ENCODE peak calls at places on chromosome 18, in eight cellular contexts. Z is hepatocyte, X is HCT116, A is GM23248, H is GM23338, P is MM.1S, B is neural progenitor cell, D is OCI-LY7. S is an unnamed sample.

GRCh38 chr18:47968006-47968676 is 37.7 kb upstream of the SMAD2 start:
- DNase-seq in B (peak), H (peak), X (no peak), D (no peak), A (peak), P (no peak), Z (no peak), S (no peak)

GRCh38 chr18:676069-676468 is 18.6 kb downstream of the TYMS start:
- DNase-seq in H (no peak), D (no peak), Z (no peak), A (no peak), X (no peak), B (no peak), P (no peak), S (no peak)

GRCh38 chr18:55586841-55587240 is 1.2 kb downstream of the TCF4 start:
- DNase-seq in B (peak), D (peak), X (no peak), Z (peak), A (peak), P (no peak), H (no peak), S (no peak)

GRCh38 chr18:73479472-73479871 is 611.7 kb upstream of the NETO1 start:
- DNase-seq in B (no peak), X (no peak), D (no peak), A (peak), P (no peak), Z (no peak), H (no peak), S (peak)

GRCh38 chr18:22667616-22668422 is 250.1 kb upstream of the CTAGE1 start:
- DNase-seq in Z (no peak), H (no peak), X (peak), P (no peak), A (peak), B (no peak), D (no peak), S (peak)

GRCh38 chr18:57523171-57523956 is 63.1 kb downstream of the FECH start:
- DNase-seq in H (no peak), B (no peak), X (no peak), A (no peak), Z (no peak), P (peak), D (no peak), S (no peak)

GRCh38 chr18:80109676-80110078 is 615 bp downstream of the ADNP2 start:
- DNase-seq in H (peak), A (peak), B (peak), D (peak), X (no peak), Z (peak), P (no peak), S (peak)

GRCh38 chr18:21218862-21219261 is 23.2 kb upstream of the GREB1L start:
- DNase-seq in A (no peak), Z (no peak), X (no peak), H (peak), D (no peak), B (no peak), P (no peak), S (no peak)

GRCh38 chr18:78816916-78817315 is 162.7 kb upstream of the SALL3 start:
- DNase-seq in B (no peak), Z (no peak), P (no peak), H (no peak), D (no peak), A (no peak), X (no peak), S (no peak)

GRCh38 chr18:42392416-42392815 is 437.4 kb downstream of the PIK3C3 start:
- DNase-seq in Z (no peak), H (no peak), B (no peak), A (no peak), D (no peak), X (no peak), P (no peak), S (no peak)

GRCh38 chr18:52326001-52326400 is 14.0 kb upstream of the DCC start:
- DNase-seq in P (no peak), H (no peak), D (no peak), Z (no peak), A (no peak), B (no peak), X (no peak), S (peak)

GRCh38 chr18:58056159-58056558 is 12.1 kb downstream of the NEDD4L start:
- DNase-seq in Z (no peak), P (no peak), H (no peak), B (no peak), A (no peak), D (no peak), X (no peak), S (no peak)

GRCh38 chr18:62811674-62812073 is 96.3 kb downstream of the PHLPP1 start:
- DNase-seq in H (no peak), A (no peak), Z (no peak), B (no peak), X (no peak), D (no peak), P (no peak), S (no peak)

GRCh38 chr18:35749701-35750100 is 168.2 kb downstream of the GALNT1 start:
- DNase-seq in D (no peak), X (no peak), H (no peak), P (no peak), Z (no peak), A (peak), B (no peak), S (peak)

GRCh38 chr18:77397056-77397455 is 147.4 kb downstream of the GALR1 start:
- DNase-seq in B (no peak), Z (no peak), H (no peak), D (no peak), X (no peak), P (no peak), A (no peak), S (no peak)

GRCh38 chr18:27599202-27599829 is 414.2 kb upstream of the CHST9 start:
- DNase-seq in Z (peak), X (peak), D (peak), H (peak), A (peak), P (peak), B (peak), S (peak)

GRCh38 chr18:61992285-61992684 is 99.5 kb upstream of the RNF152 start:
- DNase-seq in A (peak), D (no peak), H (no peak), P (no peak), X (peak), Z (peak), B (no peak), S (peak)

GRCh38 chr18:75358928-75359327 is 68.6 kb downstream of the SMIM21 start:
- DNase-seq in Z (no peak), A (no peak), X (no peak), P (no peak), H (no peak), D (no peak), B (no peak), S (no peak)

GRCh38 chr18:47480166-47480565 is 228.7 kb upstream of the SKOR2 start:
- DNase-seq in B (no peak), A (no peak), X (no peak), H (no peak), D (no peak), P (no peak), Z (no peak), S (no peak)

GRCh38 chr18:10557085-10557677 is 31.4 kb downstream of the NAPG start:
- DNase-seq in D (no peak), H (no peak), Z (no peak), B (no peak), X (no peak), P (no peak), A (no peak), S (no peak)

GRCh38 chr18:22606563-22607283 is 189.0 kb upstream of the CTAGE1 start:
- DNase-seq in Z (peak), P (no peak), H (peak), X (no peak), A (no peak), B (peak), D (no peak), S (no peak)

GRCh38 chr18:42976869-42977268 is 138.6 kb downstream of the RIT2 start:
- DNase-seq in A (no peak), Z (no peak), H (no peak), D (no peak), P (peak), B (no peak), X (no peak), S (no peak)

GRCh38 chr18:41025666-41026065 is 929.4 kb upstream of the PIK3C3 start:
- DNase-seq in D (peak), Z (no peak), B (no peak), X (no peak), A (no peak), H (no peak), P (no peak), S (no peak)

DNA sequence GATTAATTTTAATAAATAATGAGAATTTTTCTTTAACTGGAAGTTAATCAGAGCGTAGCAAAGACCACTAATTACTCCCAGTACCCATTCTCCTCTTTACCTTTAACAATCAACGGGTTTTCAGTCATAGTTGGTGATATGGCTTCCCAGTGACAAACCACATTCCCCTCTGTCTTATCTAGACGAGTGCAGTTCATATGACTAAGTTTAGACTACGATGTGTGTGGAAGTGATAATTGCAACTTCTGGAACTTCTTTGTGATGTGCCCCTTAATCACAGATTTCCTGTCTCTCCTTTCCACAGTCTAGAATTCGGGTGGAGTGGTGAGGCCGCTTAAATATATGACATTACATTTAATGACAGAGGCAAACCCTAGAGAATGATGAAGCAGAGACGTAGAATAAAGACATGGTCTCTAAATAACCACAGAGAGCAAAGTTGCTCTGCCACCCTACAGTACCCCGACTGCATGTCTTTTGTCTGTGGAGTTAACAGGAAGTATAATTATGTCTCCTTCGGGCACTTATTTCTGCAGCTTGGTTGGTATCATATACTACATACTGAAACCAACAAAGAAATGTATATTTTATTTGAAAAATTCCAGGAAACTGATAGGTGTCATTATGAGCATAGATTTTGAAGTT is 693.3 kb upstream of the CDH7 start:
- DNase-seq in Z (no peak), P (peak), D (no peak), H (no peak), X (no peak), B (no peak), A (no peak), S (no peak)
- TF ChIP-seq EZH2phosphoT487 in Z (no peak), P (no peak), D (no peak), H (no peak), X (no peak), B (no peak), A (no peak), S (no peak)

DNA sequence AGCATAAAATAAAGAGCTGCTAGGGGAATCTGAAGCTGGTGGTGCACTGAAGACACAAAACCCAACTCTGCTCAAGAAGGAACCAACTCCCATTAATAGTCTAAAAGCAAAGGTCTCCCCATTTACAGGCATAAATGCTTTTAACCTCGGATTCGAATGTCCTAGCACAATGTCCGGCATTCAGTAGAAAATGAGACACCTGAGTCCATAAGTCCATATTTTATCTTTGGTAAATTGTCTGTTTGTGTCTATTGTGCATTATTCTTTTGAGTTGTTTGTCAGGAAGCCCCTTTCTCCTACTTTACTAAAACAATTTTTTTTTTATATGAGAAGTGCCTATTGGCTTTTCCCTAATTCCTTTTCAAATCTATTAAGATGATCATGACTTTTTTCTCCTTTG is 179.5 kb upstream of the SMAD7 start:
- DNase-seq in A (no peak), Z (no peak), X (no peak), P (no peak), D (no peak), B (no peak), H (no peak), S (no peak)
- TF ChIP-seq EZH2phosphoT487 in A (no peak), Z (no peak), X (no peak), P (no peak), D (no peak), B (no peak), H (no peak), S (no peak)

DNA sequence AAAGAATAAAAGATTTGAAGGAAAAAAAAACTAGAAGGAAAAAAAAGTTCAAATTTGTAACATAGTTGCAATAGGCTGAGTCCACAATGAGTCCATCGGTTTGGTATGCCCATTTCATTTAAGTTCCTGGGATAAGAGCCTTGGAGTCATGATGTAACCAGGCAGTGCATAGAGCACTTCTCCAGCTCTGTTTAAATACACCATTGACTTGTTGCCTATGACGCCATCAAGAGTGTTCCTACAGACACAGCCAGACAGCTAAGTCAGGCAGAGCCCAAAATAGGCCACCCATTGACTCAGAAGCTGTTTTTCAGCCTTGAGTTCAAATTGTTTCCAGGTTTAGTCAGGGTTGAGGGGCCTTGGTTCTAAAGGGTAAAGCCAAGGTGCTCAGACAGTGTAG is 44.9 kb downstream of the SOCS6 start:
- DNase-seq in B (no peak), X (peak), A (peak), P (no peak), Z (peak), H (no peak), D (no peak), S (peak)
- TF ChIP-seq EZH2phosphoT487 in B (no peak), X (no peak), A (no peak), P (no peak), Z (no peak), H (no peak), D (no peak), S (no peak)

GRCh38 chr18:4870177-4870773 is 326.8 kb downstream of the AKAIN1 start:
- DNase-seq in P (no peak), Z (peak), H (no peak), B (no peak), D (no peak), A (no peak), X (no peak), S (no peak)
- TF ChIP-seq EZH2phosphoT487 in P (no peak), Z (no peak), H (no peak), B (no peak), D (no peak), A (no peak), X (no peak), S (no peak)

GRCh38 chr18:30920356-30920755 is 122.2 kb downstream of the DSC3 start:
- DNase-seq in Z (no peak), B (no peak), D (no peak), P (no peak), A (no peak), H (no peak), X (no peak), S (no peak)
- TF ChIP-seq EZH2phosphoT487 in Z (no peak), B (no peak), D (no peak), P (no peak), A (no peak), H (no peak), X (no peak), S (no peak)

GRCh38 chr18:64330976-64331375 is 182.1 kb upstream of the LINC00305 start:
- DNase-seq in P (no peak), B (no peak), D (no peak), H (no peak), X (no peak), A (no peak), Z (no peak), S (no peak)
- TF ChIP-seq EZH2phosphoT487 in P (no peak), B (no peak), D (no peak), H (no peak), X (no peak), A (no peak), Z (no peak), S (no peak)

DNA sequence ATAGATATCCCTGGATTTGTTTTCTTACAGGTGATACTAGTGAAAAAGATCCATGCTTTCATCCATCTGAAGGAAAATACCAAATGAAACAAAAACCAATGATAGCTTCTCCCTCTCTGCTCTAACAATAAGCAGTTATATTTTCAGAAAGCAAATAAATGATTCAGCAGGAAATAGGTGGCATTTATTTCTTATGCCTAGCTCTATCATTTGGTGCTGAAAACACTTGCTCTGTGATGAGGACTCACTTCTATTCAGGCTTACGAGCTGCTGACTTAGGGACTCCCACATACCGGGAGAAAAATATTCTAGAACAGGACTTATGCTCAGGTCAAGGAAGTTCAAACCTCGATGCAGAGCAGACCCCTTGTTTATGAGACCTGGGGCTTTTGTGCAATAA is 142.6 kb downstream of the SETBP1 start:
- DNase-seq in X (no peak), P (no peak), Z (no peak), A (no peak), D (no peak), H (no peak), B (no peak), S (peak)
- TF ChIP-seq EZH2phosphoT487 in X (no peak), P (no peak), Z (no peak), A (no peak), D (no peak), H (no peak), B (no peak), S (no peak)

GRCh38 chr18:9364242-9364641 is 29.7 kb downstream of the TWSG1 start:
- DNase-seq in Z (no peak), X (peak), H (peak), B (no peak), A (no peak), D (no peak), P (no peak), S (peak)

GRCh38 chr18:9365406-9365805 is 30.8 kb downstream of the TWSG1 start:
- DNase-seq in P (no peak), D (no peak), A (peak), X (no peak), H (no peak), Z (no peak), B (no peak), S (peak)

GRCh38 chr18:9362869-9363268 is 28.3 kb downstream of the TWSG1 start:
- DNase-seq in D (no peak), B (no peak), P (no peak), H (peak), A (no peak), Z (peak), X (no peak), S (peak)

GRCh38 chr18:9361191-9361590 is 26.6 kb downstream of the TWSG1 start:
- DNase-seq in Z (no peak), B (no peak), P (no peak), D (no peak), H (no peak), X (no peak), A (no peak), S (no peak)

GRCh38 chr18:9366126-9366714 is 31.6 kb downstream of the TWSG1 start:
- DNase-seq in B (peak), H (peak), Z (peak), X (peak), A (peak), P (no peak), D (no peak), S (peak)
- TF ChIP-seq EZH2phosphoT487 in B (no peak), H (no peak), Z (no peak), X (no peak), A (no peak), P (no peak), D (no peak), S (no peak)